ENCODE peak calls at places on chromosome 7, in nine cellular contexts. R is lower leg skin, S is astrocyte of the hippocampus, Y is AG09309, P is NCI-H510A, N is T-helper 2 cell, K is H9, Q is astrocyte, F is posterior cingulate gyrus. D is an unnamed sample.

GRCh38 chr7:116582806-116583444 is 58.1 kb downstream of the CAV1 start:
- DNase-seq in Y (peak), F (no peak), N (no peak), R (no peak), S (no peak), Q (peak), P (no peak), K (no peak), D (peak)

GRCh38 chr7:130486114-130486962 is 5.5 kb upstream of the MEST start:
- DNase-seq in S (peak), Y (no peak), F (peak), Q (no peak), R (no peak), N (peak), K (peak), P (peak), D (no peak)

GRCh38 chr7:134254311-134254710 is 62.4 kb downstream of the SLC35B4 start:
- DNase-seq in F (no peak), Q (no peak), R (no peak), Y (no peak), K (no peak), N (no peak), P (no peak), S (no peak), D (no peak)

GRCh38 chr7:99748846-99749579 is 14.0 kb upstream of the CYP3A7 start:
- DNase-seq in N (no peak), F (no peak), R (no peak), K (no peak), P (no peak), Y (no peak), S (no peak), Q (no peak), D (no peak)

GRCh38 chr7:151087247-151088018 is 1.2 kb downstream of the AGAP3 start:
- DNase-seq in N (no peak), Q (peak), P (no peak), K (no peak), F (peak), S (peak), R (peak), Y (no peak), D (peak)

GRCh38 chr7:25359471-25360059 is 131.3 kb upstream of the NPVF start:
- DNase-seq in P (no peak), S (peak), Q (no peak), R (no peak), F (no peak), Y (no peak), N (no peak), K (no peak), D (no peak)

GRCh38 chr7:149459540-149460433 is 1.1 kb downstream of the ZNF777 start:
- DNase-seq in R (no peak), Y (no peak), S (peak), Q (no peak), F (no peak), P (peak), N (no peak), K (no peak), D (no peak)

GRCh38 chr7:150368884-150369739 is 490 bp downstream of the REPIN1 start:
- DNase-seq in K (peak), Q (peak), R (no peak), S (peak), Y (no peak), P (no peak), N (peak), F (peak), D (peak)

GRCh38 chr7:86534641-86535040 is 109.1 kb upstream of the GRM3 start:
- DNase-seq in N (no peak), F (no peak), S (no peak), Y (no peak), K (no peak), P (no peak), R (no peak), Q (no peak), D (no peak)

GRCh38 chr7:110224643-110225042 is 866.3 kb upstream of the LRRN3 start:
- DNase-seq in F (no peak), K (no peak), R (no peak), Y (no peak), Q (peak), N (no peak), S (peak), P (no peak), D (no peak)

GRCh38 chr7:45595809-45596664 is 21.9 kb downstream of the ADCY1 start:
- DNase-seq in K (peak), Y (no peak), F (no peak), S (no peak), N (no peak), Q (no peak), P (no peak), R (peak), D (no peak)

GRCh38 chr7:79096361-79096805 is 357.1 kb downstream of the MAGI2 start:
- DNase-seq in S (no peak), N (no peak), R (no peak), Q (peak), P (no peak), Y (no peak), K (no peak), F (no peak), D (no peak)

GRCh38 chr7:4734587-4735365 is 40.6 kb upstream of the AP5Z1 start:
- DNase-seq in Q (no peak), Y (no peak), R (no peak), S (no peak), K (no peak), F (peak), P (no peak), N (no peak), D (no peak)

GRCh38 chr7:104552102-104552501 is 223.7 kb downstream of the LHFPL3 start:
- DNase-seq in R (no peak), N (no peak), Y (no peak), F (no peak), Q (peak), K (peak), S (peak), P (no peak), D (peak)

GRCh38 chr7:64625114-64626082 is 40.5 kb upstream of the ZNF107 start:
- DNase-seq in Y (no peak), K (no peak), N (no peak), S (no peak), P (no peak), R (peak), F (no peak), Q (no peak), D (no peak)

GRCh38 chr7:369981-370621 is 80.1 kb downstream of the FOXL3 start:
- DNase-seq in F (peak), K (no peak), Q (no peak), N (no peak), P (no peak), S (no peak), Y (no peak), R (peak), D (no peak)

GRCh38 chr7:42193457-42194111 is 43.4 kb downstream of the GLI3 start:
- DNase-seq in P (no peak), F (no peak), R (no peak), Y (no peak), S (no peak), Q (no peak), N (no peak), K (no peak), D (no peak)

GRCh38 chr7:23004247-23004520 is 9.7 kb downstream of the HYCC1 start:
- DNase-seq in F (no peak), S (no peak), Q (no peak), K (no peak), Y (no peak), P (no peak), R (no peak), N (no peak), D (no peak)

D was measured in tibial artery.